ENCODE peak calls at places on chromosome 22, in four cellular contexts. R, H, I and A are unnamed samples.

GRCh38 chr22:37173709-37174108 is 14.3 kb downstream of the C1QTNF6 start:
- DNase-seq in R (peak; percentile 70), H (no peak), I (no peak), A (no peak)

GRCh38 chr22:27474711-27475547 is 326.6 kb downstream of the MN1 start:
- DNase-seq in R (no peak), H (peak; percentile 43), I (peak; percentile 4), A (peak; percentile 89)

GRCh38 chr22:49524362-49524761 is 303.3 kb downstream of the BRD1 start:
- DNase-seq in R (no peak), H (no peak), I (peak; percentile 38), A (no peak)

GRCh38 chr22:37599161-37599560 is 9.5 kb upstream of the GGA1 start:
- DNase-seq in R (no peak), H (no peak), I (no peak), A (no peak)

GRCh38 chr22:35622132-35622913 is 5.2 kb upstream of the MB start:
- DNase-seq in R (no peak), H (no peak), I (peak; percentile 73), A (peak; percentile 39)

GRCh38 chr22:23675502-23676415 is 15.1 kb upstream of the RGL4 start:
- DNase-seq in R (no peak), H (no peak), I (no peak), A (peak; percentile 19)

GRCh38 chr22:37741312-37741795 is 44.5 kb downstream of the TRIOBP start:
- DNase-seq in R (peak; percentile 92), H (peak; percentile 94), I (peak; percentile 49), A (peak; percentile 94)

GRCh38 chr22:40076702-40077645 is 82.2 kb downstream of the FAM83F start:
- DNase-seq in R (no peak), H (no peak), I (no peak), A (no peak)

GRCh38 chr22:43302462-43303109 is 40.6 kb downstream of the SCUBE1 start:
- DNase-seq in R (no peak), H (no peak), I (no peak), A (no peak)

GRCh38 chr22:29821790-29822130 is 16.3 kb downstream of the ASCC2 start:
- DNase-seq in R (no peak), H (no peak), I (no peak), A (no peak)

GRCh38 chr22:20514658-20515406 is 7.4 kb downstream of the MED15 start:
- DNase-seq in R (no peak), H (peak; percentile 80), I (no peak), A (peak; percentile 64)

GRCh38 chr22:34587357-34588356 is 478.3 kb upstream of the ISX start:
- DNase-seq in R (no peak), H (no peak), I (no peak), A (peak; percentile 8)

GRCh38 chr22:32177221-32177765 is 18.2 kb upstream of the C22orf42 start:
- DNase-seq in R (no peak), H (no peak), I (no peak), A (no peak)

GRCh38 chr22:30969532-30970355 is 679 bp downstream of the TUG1 start:
- DNase-seq in R (peak; percentile 59), H (no peak), I (peak; percentile 16), A (peak; percentile 65)

GRCh38 chr22:20238567-20239062 is 29.5 kb downstream of the RTN4R start:
- DNase-seq in R (no peak), H (no peak), I (peak; percentile 45), A (peak; percentile 75)

GRCh38 chr22:49334589-49334873 is 493.1 kb downstream of the BRD1 start:
- DNase-seq in R (peak; percentile 34), H (no peak), I (peak; percentile 19), A (no peak)

GRCh38 chr22:11307996-11308395 is 4220.0 kb upstream of the OR11H1 start:
- DNase-seq in R (no peak), H (no peak), I (no peak), A (no peak)

GRCh38 chr22:50699754-50700386 is 27.2 kb downstream of the SHANK3 start:
- DNase-seq in R (peak; percentile 35), H (no peak), I (no peak), A (peak; percentile 49)

GRCh38 chr22:44091751-44092150 is 67.6 kb downstream of the PARVB start:
- DNase-seq in R (no peak), H (no peak), I (no peak), A (no peak)

GRCh38 chr22:32823024-32823730 is 21.7 kb downstream of the TIMP3 start:
- DNase-seq in R (no peak), H (no peak), I (no peak), A (peak; percentile 76)

GRCh38 chr22:39466228-39467006 is 9.6 kb downstream of the MGAT3 start:
- DNase-seq in R (no peak), H (no peak), I (no peak), A (no peak)

GRCh38 chr22:50739279-50739691 is 1.3 kb downstream of the ACR start:
- DNase-seq in R (peak; percentile 51), H (no peak), I (no peak), A (no peak)

GRCh38 chr22:29255064-29255621 is 12.6 kb downstream of the RHBDD3 start:
- DNase-seq in R (no peak), H (no peak), I (no peak), A (no peak)

GRCh38 chr22:44668190-44668885 is 33.7 kb upstream of the PRR5 start:
- DNase-seq in R (no peak), H (no peak), I (no peak), A (peak; percentile 69)

GRCh38 chr22:23177197-23177596 is 3.1 kb upstream of the BCR start:
- DNase-seq in R (no peak), H (no peak), I (no peak), A (no peak)

GRCh38 chr22:22348127-22348814 is 103.7 kb downstream of the VPREB1 start:
- DNase-seq in R (no peak), H (no peak), I (no peak), A (peak; percentile 23)

GRCh38 chr22:45008853-45009751 is 703 bp downstream of the PHF21B start:
- DNase-seq in R (no peak), H (no peak), I (peak; percentile 5), A (peak; percentile 32)

GRCh38 chr22:42625416-42625815 is 10.7 kb upstream of the POLDIP3 start:
- DNase-seq in R (no peak), H (no peak), I (no peak), A (no peak)

GRCh38 chr22:19590696-19591095 is 66.5 kb upstream of the CLDN5 start:
- DNase-seq in R (peak; percentile 17), H (no peak), I (no peak), A (no peak)

GRCh38 chr22:30580896-30581295 is 6.4 kb upstream of the GAL3ST1 start:
- DNase-seq in R (no peak), H (no peak), I (no peak), A (no peak)

GRCh38 chr22:37428649-37429586 is 1.6 kb upstream of the ELFN2 start:
- DNase-seq in R (no peak), H (no peak), I (no peak), A (peak; percentile 83)

GRCh38 chr22:27842236-27842993 is 40.9 kb upstream of the MN1 start:
- DNase-seq in R (no peak), H (no peak), I (no peak), A (no peak)

GRCh38 chr22:47391169-47392053 is 629.0 kb downstream of the TBC1D22A start:
- DNase-seq in R (no peak), H (no peak), I (no peak), A (no peak)

GRCh38 chr22:44723801-44724200 is 21.8 kb downstream of the PRR5 start:
- DNase-seq in R (no peak), H (no peak), I (no peak), A (no peak)

GRCh38 chr22:27100789-27101188 is 443.4 kb downstream of the MIAT start:
- DNase-seq in R (no peak), H (no peak), I (no peak), A (peak; percentile 70)

GRCh38 chr22:24086310-24086709 is 75.2 kb downstream of the CABIN1 start:
- DNase-seq in R (peak; percentile 50), H (no peak), I (no peak), A (no peak)

GRCh38 chr22:31683181-31684105 is 21.4 kb upstream of the PISD start:
- DNase-seq in R (no peak), H (no peak), I (no peak), A (no peak)

GRCh38 chr22:45318558-45319318 is 9.0 kb downstream of the FAM118A start:
- DNase-seq in R (no peak), H (peak; percentile 4), I (no peak), A (no peak)

GRCh38 chr22:38802671-38803121 is 8.8 kb upstream of the DNAL4 start:
- DNase-seq in R (no peak), H (peak; percentile 92), I (peak; percentile 66), A (peak; percentile 56)

GRCh38 chr22:22605074-22605404 is 39.4 kb upstream of the GGTLC2 start:
- DNase-seq in R (no peak), H (no peak), I (no peak), A (no peak)